ENCODE peak calls at places on chromosomes 7 and 10, in eight cellular contexts. One of them, this sample, is unnamed.

GRCh38 chr7:95373323-95373722 is 22.9 kb downstream of the PON3 start:
- DNase-seq in HuH-7: no peak
- DNase-seq in left cardiac atrium: no peak
- DNase-seq in AG04450: no peak
- DNase-seq in NCI-H1105 treated with DMSO at 0.1 percent for 48 hours: no peak
- DNase-seq in ovary: no peak
- DNase-seq in psoas muscle: no peak
- DNase-seq in NCI-H1092 treated with DMSO at 0.1 percent for 48 hours: no peak
- DNase-seq in this sample: no peak

GRCh38 chr10:125329056-125329455 is 168.7 kb upstream of the CTBP2 start:
- DNase-seq in HuH-7: no peak
- DNase-seq in left cardiac atrium: no peak
- DNase-seq in AG04450: no peak
- DNase-seq in NCI-H1105 treated with DMSO at 0.1 percent for 48 hours: no peak
- DNase-seq in ovary: no peak
- DNase-seq in psoas muscle: no peak
- DNase-seq in NCI-H1092 treated with DMSO at 0.1 percent for 48 hours: no peak
- DNase-seq in this sample: no peak

GRCh38 chr10:125146791-125147604 is 13.4 kb downstream of the CTBP2 start:
- DNase-seq in HuH-7: no peak
- DNase-seq in left cardiac atrium: no peak
- DNase-seq in AG04450: no peak
- DNase-seq in NCI-H1105 treated with DMSO at 0.1 percent for 48 hours: no peak
- DNase-seq in ovary: no peak
- DNase-seq in psoas muscle: no peak
- DNase-seq in NCI-H1092 treated with DMSO at 0.1 percent for 48 hours: no peak
- DNase-seq in this sample: peak

GRCh38 chr7:30068117-30068516 is 39.9 kb downstream of the PLEKHA8 start:
- DNase-seq in HuH-7: no peak
- DNase-seq in left cardiac atrium: no peak
- DNase-seq in AG04450: peak
- DNase-seq in NCI-H1105 treated with DMSO at 0.1 percent for 48 hours: peak
- DNase-seq in ovary: no peak
- DNase-seq in psoas muscle: no peak
- DNase-seq in NCI-H1092 treated with DMSO at 0.1 percent for 48 hours: no peak
- DNase-seq in this sample: no peak

GRCh38 chr7:91436655-91437054 is 172.4 kb downstream of the FZD1 start:
- DNase-seq in HuH-7: peak
- DNase-seq in left cardiac atrium: no peak
- DNase-seq in AG04450: no peak
- DNase-seq in NCI-H1105 treated with DMSO at 0.1 percent for 48 hours: peak
- DNase-seq in ovary: no peak
- DNase-seq in psoas muscle: no peak
- DNase-seq in NCI-H1092 treated with DMSO at 0.1 percent for 48 hours: peak
- DNase-seq in this sample: no peak

GRCh38 chr10:80771902-80772555 is 234.3 kb downstream of the SH2D4B start:
- DNase-seq in HuH-7: no peak
- DNase-seq in left cardiac atrium: no peak
- DNase-seq in AG04450: no peak
- DNase-seq in NCI-H1105 treated with DMSO at 0.1 percent for 48 hours: no peak
- DNase-seq in ovary: no peak
- DNase-seq in psoas muscle: no peak
- DNase-seq in NCI-H1092 treated with DMSO at 0.1 percent for 48 hours: no peak
- DNase-seq in this sample: no peak

GRCh38 chr10:87622290-87623004 is 37.2 kb upstream of the PAPSS2 start:
- DNase-seq in HuH-7: peak
- DNase-seq in left cardiac atrium: no peak
- DNase-seq in AG04450: no peak
- DNase-seq in NCI-H1105 treated with DMSO at 0.1 percent for 48 hours: no peak
- DNase-seq in ovary: no peak
- DNase-seq in psoas muscle: no peak
- DNase-seq in NCI-H1092 treated with DMSO at 0.1 percent for 48 hours: no peak
- DNase-seq in this sample: peak

GRCh38 chr7:38428040-38428439 is 154.6 kb upstream of the TARP start:
- DNase-seq in HuH-7: no peak
- DNase-seq in left cardiac atrium: peak
- DNase-seq in AG04450: no peak
- DNase-seq in NCI-H1105 treated with DMSO at 0.1 percent for 48 hours: no peak
- DNase-seq in ovary: no peak
- DNase-seq in psoas muscle: no peak
- DNase-seq in NCI-H1092 treated with DMSO at 0.1 percent for 48 hours: no peak
- DNase-seq in this sample: no peak

GRCh38 chr10:113474756-113475155 is 78.1 kb upstream of the HABP2 start:
- DNase-seq in HuH-7: no peak
- DNase-seq in left cardiac atrium: no peak
- DNase-seq in AG04450: no peak
- DNase-seq in NCI-H1105 treated with DMSO at 0.1 percent for 48 hours: no peak
- DNase-seq in ovary: no peak
- DNase-seq in psoas muscle: no peak
- DNase-seq in NCI-H1092 treated with DMSO at 0.1 percent for 48 hours: no peak
- DNase-seq in this sample: no peak

GRCh38 chr10:76675951-76676587 is 961.5 kb downstream of the KCNMA1 start:
- DNase-seq in HuH-7: no peak
- DNase-seq in left cardiac atrium: peak
- DNase-seq in AG04450: no peak
- DNase-seq in NCI-H1105 treated with DMSO at 0.1 percent for 48 hours: no peak
- DNase-seq in ovary: peak
- DNase-seq in psoas muscle: peak
- DNase-seq in NCI-H1092 treated with DMSO at 0.1 percent for 48 hours: peak
- DNase-seq in this sample: no peak

GRCh38 chr10:25455980-25456567 is 281.3 kb downstream of the GPR158 start:
- DNase-seq in HuH-7: no peak
- DNase-seq in left cardiac atrium: no peak
- DNase-seq in AG04450: no peak
- DNase-seq in NCI-H1105 treated with DMSO at 0.1 percent for 48 hours: no peak
- DNase-seq in ovary: no peak
- DNase-seq in psoas muscle: no peak
- DNase-seq in NCI-H1092 treated with DMSO at 0.1 percent for 48 hours: no peak
- DNase-seq in this sample: no peak

This sample was measured in MM.1S.